ENCODE peak calls at places on chromosomes 12 and 14, in six cellular contexts. V is activated naive CD4-positive, alpha-beta T cell; N is GM06990; L is GM12891; F is left ventricle myocardium inferior; P is islet precursor cell. H is an unnamed sample.

GRCh38 chr14:75156901-75157300 is 19.5 kb downstream of the TMED10 start:
- DNase-seq in V (no peak), N (no peak), L (no peak), F (no peak), P (peak), H (no peak)

GRCh38 chr14:60512952-60513554 is 4.1 kb downstream of the SIX6 start:
- DNase-seq in N (no peak), L (no peak), P (no peak), V (no peak), F (no peak), H (no peak)

GRCh38 chr14:55720796-55721195 is 140.8 kb downstream of the KTN1 start:
- DNase-seq in V (no peak), F (no peak), L (no peak), N (no peak), P (no peak), H (no peak)

GRCh38 chr14:96318836-96319235 is 44.3 kb downstream of the ATG2B start:
- DNase-seq in N (no peak), V (no peak), F (no peak), L (no peak), P (no peak), H (no peak)

GRCh38 chr12:129245769-129246168 is 392.5 kb downstream of the GLT1D1 start:
- DNase-seq in L (no peak), V (no peak), F (no peak), P (no peak), N (no peak), H (no peak)

GRCh38 chr14:35401853-35402252 is 2.7 kb downstream of the NFKBIA start:
- DNase-seq in F (peak), P (no peak), V (no peak), L (no peak), N (no peak), H (no peak)

GRCh38 chr12:46214668-46215429 is 54.0 kb downstream of the SLC38A1 start:
- DNase-seq in F (no peak), N (peak), P (peak), V (peak), L (no peak), H (peak)

GRCh38 chr12:57216931-57217871 is 607 bp downstream of the NXPH4 start:
- DNase-seq in F (no peak), V (no peak), L (no peak), N (no peak), P (no peak), H (peak)

H was measured in OCI-LY7.